ENCODE peak calls at places on chromosomes 2 and 18, in four cellular contexts. One of them, this sample, is unnamed. For H3K4me1, the result is how much of the 10 kb centered on the place peaks cover.

GRCh38 chr2:199379251-199379650 is 78.5 kb downstream of the SATB2 start:
- DNase-seq in HCT116: no peak
- DNase-seq in stomach: no peak
- DNase-seq in sigmoid colon: no peak
- DNase-seq in this sample: no peak

GRCh38 chr18:79360933-79361332 is 34.8 kb upstream of the NFATC1 start:
- DNase-seq in HCT116: no peak
- DNase-seq in sigmoid colon: no peak
- DNase-seq in stomach: no peak
- DNase-seq in this sample: no peak

GRCh38 chr2:40630035-40630434 is 178.1 kb upstream of the SLC8A1 start:
- DNase-seq in stomach: no peak
- DNase-seq in HCT116: no peak
- DNase-seq in sigmoid colon: no peak
- DNase-seq in this sample: no peak

GRCh38 chr2:169468841-169469240 is 10.5 kb upstream of the BBS5 start:
- DNase-seq in sigmoid colon: no peak
- DNase-seq in HCT116: no peak
- DNase-seq in stomach: no peak
- DNase-seq in this sample: no peak

GRCh38 chr2:216081487-216082387 is at the start of the genes PECR and TMEM169:
- DNase-seq in HCT116: peak
- DNase-seq in stomach: peak
- DNase-seq in sigmoid colon: peak
- DNase-seq in this sample: peak

GRCh38 chr2:114068438-114068837 is 178.5 kb downstream of the ACTR3 start:
- DNase-seq in sigmoid colon: no peak
- DNase-seq in HCT116: no peak
- DNase-seq in stomach: no peak
- DNase-seq in this sample: no peak

GRCh38 chr2:192243488-192243887 is 48.8 kb upstream of the TMEFF2 start:
- DNase-seq in stomach: no peak
- DNase-seq in sigmoid colon: no peak
- DNase-seq in HCT116: no peak
- DNase-seq in this sample: no peak

GRCh38 chr2:184564092-184564491 is 34.2 kb upstream of the ZNF804A start:
- DNase-seq in sigmoid colon: no peak
- DNase-seq in stomach: no peak
- DNase-seq in HCT116: no peak
- DNase-seq in this sample: no peak

GRCh38 chr2:8154936-8155335 is 526.9 kb upstream of the ID2 start:
- DNase-seq in HCT116: no peak
- DNase-seq in sigmoid colon: no peak
- DNase-seq in stomach: no peak
- DNase-seq in this sample: no peak

GRCh38 chr18:45962461-45962860 is 4.7 kb downstream of the EPG5 start:
- DNase-seq in sigmoid colon: no peak
- DNase-seq in HCT116: no peak
- DNase-seq in stomach: no peak
- DNase-seq in this sample: no peak

GRCh38 chr2:209523778-209524362 is 100.0 kb downstream of the MAP2 start:
- DNase-seq in stomach: no peak
- DNase-seq in HCT116: no peak
- DNase-seq in sigmoid colon: no peak
- DNase-seq in this sample: no peak

GRCh38 chr2:50551018-50551726 is 480.8 kb downstream of the NRXN1 start:
- DNase-seq in stomach: no peak
- DNase-seq in sigmoid colon: no peak
- DNase-seq in HCT116: no peak
- DNase-seq in this sample: no peak

GRCh38 chr18:36912887-36913286 is 84.0 kb downstream of the KIAA1328 start:
- DNase-seq in HCT116: no peak
- DNase-seq in sigmoid colon: no peak
- DNase-seq in stomach: no peak
- DNase-seq in this sample: no peak

GRCh38 chr2:26848336-26849055 is 564 bp downstream of the DPYSL5 start:
- DNase-seq in HCT116: no peak
- DNase-seq in sigmoid colon: no peak
- DNase-seq in stomach: no peak
- DNase-seq in this sample: no peak

GRCh38 chr2:239938651-239939486 is 86.3 kb downstream of the NDUFA10 start:
- DNase-seq in HCT116: no peak
- DNase-seq in sigmoid colon: peak
- DNase-seq in stomach: peak
- DNase-seq in this sample: peak

GRCh38 chr2:183072177-183072576 is 6.4 kb upstream of the DUSP19 start:
- DNase-seq in stomach: no peak
- DNase-seq in HCT116: no peak
- DNase-seq in sigmoid colon: no peak
- DNase-seq in this sample: no peak

GRCh38 chr18:7414459-7414858 is 152.7 kb upstream of the PTPRM start:
- DNase-seq in sigmoid colon: peak
- DNase-seq in HCT116: no peak
- DNase-seq in stomach: no peak
- DNase-seq in this sample: no peak

GRCh38 chr2:108607706-108608301 is 73.5 kb downstream of the LIMS1 start:
- DNase-seq in stomach: peak
- DNase-seq in sigmoid colon: no peak
- DNase-seq in HCT116: no peak
- DNase-seq in this sample: no peak

GRCh38 chr2:224871813-224872212 is 155.6 kb upstream of the CCDC195 start:
- DNase-seq in HCT116: no peak
- DNase-seq in stomach: no peak
- DNase-seq in sigmoid colon: no peak
- DNase-seq in this sample: no peak
- TF ChIP-seq CTCF in HCT116: no peak
- TF ChIP-seq CTCF in stomach: no peak
- TF ChIP-seq CTCF in sigmoid colon: no peak
- TF ChIP-seq CTCF in this sample: no peak

GRCh38 chr2:16630463-16630862 is 35.2 kb downstream of the CYRIA start:
- DNase-seq in sigmoid colon: no peak
- DNase-seq in HCT116: no peak
- DNase-seq in stomach: no peak
- DNase-seq in this sample: no peak

GRCh38 chr2:16635796-16636699 is 29.6 kb downstream of the CYRIA start:
- DNase-seq in HCT116: no peak
- DNase-seq in stomach: no peak
- DNase-seq in sigmoid colon: no peak
- DNase-seq in this sample: no peak

GRCh38 chr2:16633632-16634430 is 31.8 kb downstream of the CYRIA start:
- DNase-seq in stomach: no peak
- DNase-seq in HCT116: no peak
- DNase-seq in sigmoid colon: no peak
- DNase-seq in this sample: no peak

GRCh38 chr2:16629770-16630169 is 35.9 kb downstream of the CYRIA start:
- DNase-seq in sigmoid colon: no peak
- DNase-seq in stomach: no peak
- DNase-seq in HCT116: no peak
- DNase-seq in this sample: no peak

DNA sequence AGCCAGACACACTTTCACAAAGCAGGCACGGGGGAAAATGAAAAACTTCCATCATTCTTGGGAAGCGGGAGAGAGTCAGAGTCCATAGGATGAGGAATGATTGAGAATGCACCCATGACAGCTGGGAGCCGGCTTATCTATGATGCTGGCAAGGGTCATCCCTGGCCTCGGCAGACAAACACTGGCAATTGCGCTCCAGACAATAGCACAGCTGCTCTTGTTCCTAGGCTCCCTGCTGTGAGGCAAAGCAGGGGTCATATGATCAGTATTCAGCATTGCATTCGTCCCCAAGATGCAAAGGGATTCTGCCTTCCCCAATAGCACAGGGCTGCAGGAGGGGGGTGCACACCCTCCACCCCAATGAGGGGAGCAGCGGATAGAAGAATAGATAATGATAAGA is 33.0 kb downstream of the CYRIA start:
- DNase-seq in HCT116: no peak
- DNase-seq in stomach: no peak
- DNase-seq in sigmoid colon: no peak
- DNase-seq in this sample: no peak
- H3K4me1 ChIP-seq in HCT116: under half
- H3K4me1 ChIP-seq in stomach: under half
- H3K4me1 ChIP-seq in sigmoid colon: under half
- H3K4me1 ChIP-seq in this sample: under half

GRCh38 chr2:61470122-61470951 is 550 bp downstream of the USP34 start:
- DNase-seq in HCT116: peak
- DNase-seq in sigmoid colon: peak
- DNase-seq in stomach: peak
- DNase-seq in this sample: peak
- TF ChIP-seq POLR2A in HCT116: no peak
- TF ChIP-seq POLR2A in sigmoid colon: no peak
- TF ChIP-seq POLR2A in stomach: no peak
- TF ChIP-seq POLR2A in this sample: no peak

DNA sequence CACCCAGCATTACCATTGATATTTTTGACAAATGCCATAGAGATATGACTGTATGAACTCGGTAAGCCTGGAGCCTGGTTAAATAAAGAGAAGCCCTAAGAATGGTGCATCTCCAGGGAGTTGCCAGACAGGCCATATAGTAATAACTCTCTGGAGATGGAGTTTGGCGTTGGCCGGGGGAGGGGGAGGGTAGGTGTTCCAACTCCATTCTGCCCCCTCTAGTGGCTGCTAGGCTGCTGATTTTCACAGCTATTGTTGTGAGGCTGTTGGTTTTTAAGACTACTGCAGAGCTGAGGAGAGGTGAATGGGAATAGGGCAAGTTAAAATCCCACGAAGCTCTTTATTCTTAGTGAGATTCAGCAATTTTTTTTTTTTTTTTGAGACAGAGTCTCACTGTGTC is 99.9 kb downstream of the GALNT14 start:
- DNase-seq in stomach: no peak
- DNase-seq in sigmoid colon: no peak
- DNase-seq in HCT116: no peak
- DNase-seq in this sample: no peak
- TF ChIP-seq CTCF in stomach: no peak
- TF ChIP-seq CTCF in sigmoid colon: no peak
- TF ChIP-seq CTCF in HCT116: peak
- TF ChIP-seq CTCF in this sample: no peak

DNA sequence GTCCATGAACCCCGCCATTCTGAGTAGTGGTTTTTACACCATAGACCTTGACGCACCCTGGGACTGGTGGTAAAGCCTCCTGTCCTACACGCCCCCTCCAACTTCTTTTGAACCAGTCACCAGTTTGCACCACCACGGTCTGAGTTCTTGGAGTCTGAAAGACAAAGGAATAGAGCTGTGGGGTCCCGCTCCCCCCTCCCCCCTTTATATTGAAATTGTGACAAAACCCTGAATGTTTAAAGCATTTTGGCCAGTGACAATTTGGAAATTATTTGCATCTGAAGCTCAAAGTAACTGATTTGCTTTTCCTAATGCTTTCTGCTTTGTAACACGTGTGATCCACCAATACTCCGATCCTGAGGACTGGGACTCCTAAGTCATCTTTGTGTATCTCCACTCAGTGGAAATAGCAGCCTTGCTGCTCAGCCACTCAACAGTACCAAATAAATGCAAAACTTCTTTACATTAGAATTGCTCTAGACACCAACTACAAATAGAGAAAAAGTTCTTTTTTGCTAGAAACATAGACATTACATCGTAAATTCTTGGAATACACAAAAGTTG is 768 bp upstream of the SRSF7 start:
- DNase-seq in HCT116: no peak
- DNase-seq in sigmoid colon: no peak
- DNase-seq in stomach: no peak
- DNase-seq in this sample: no peak
- H3K4me1 ChIP-seq in HCT116: under half
- H3K4me1 ChIP-seq in sigmoid colon: under half
- H3K4me1 ChIP-seq in stomach: under half
- H3K4me1 ChIP-seq in this sample: under half

GRCh38 chr2:137096187-137096586 is 330.8 kb downstream of the THSD7B start:
- DNase-seq in stomach: no peak
- DNase-seq in HCT116: no peak
- DNase-seq in sigmoid colon: no peak
- DNase-seq in this sample: no peak
- TF ChIP-seq POLR2A in stomach: no peak
- TF ChIP-seq POLR2A in HCT116: no peak
- TF ChIP-seq POLR2A in sigmoid colon: no peak
- TF ChIP-seq POLR2A in this sample: no peak

GRCh38 chr2:120283649-120284048 is 31.0 kb downstream of the RALB start:
- DNase-seq in HCT116: no peak
- DNase-seq in stomach: no peak
- DNase-seq in sigmoid colon: no peak
- DNase-seq in this sample: no peak
- TF ChIP-seq CTCF in HCT116: peak
- TF ChIP-seq CTCF in stomach: no peak
- TF ChIP-seq CTCF in sigmoid colon: no peak
- TF ChIP-seq CTCF in this sample: no peak

GRCh38 chr2:96197541-96198255 is 10.9 kb downstream of the STARD7 start:
- DNase-seq in stomach: no peak
- DNase-seq in HCT116: no peak
- DNase-seq in sigmoid colon: no peak
- DNase-seq in this sample: no peak

GRCh38 chr2:96201338-96201737 is 7.3 kb downstream of the STARD7 start:
- DNase-seq in stomach: no peak
- DNase-seq in sigmoid colon: no peak
- DNase-seq in HCT116: no peak
- DNase-seq in this sample: no peak

GRCh38 chr2:96195410-96196071 is 13.1 kb downstream of the STARD7 start:
- DNase-seq in stomach: no peak
- DNase-seq in HCT116: no peak
- DNase-seq in sigmoid colon: no peak
- DNase-seq in this sample: no peak

GRCh38 chr2:96202152-96202856 is 6.3 kb downstream of the STARD7 start:
- DNase-seq in stomach: no peak
- DNase-seq in sigmoid colon: no peak
- DNase-seq in HCT116: no peak
- DNase-seq in this sample: no peak

DNA sequence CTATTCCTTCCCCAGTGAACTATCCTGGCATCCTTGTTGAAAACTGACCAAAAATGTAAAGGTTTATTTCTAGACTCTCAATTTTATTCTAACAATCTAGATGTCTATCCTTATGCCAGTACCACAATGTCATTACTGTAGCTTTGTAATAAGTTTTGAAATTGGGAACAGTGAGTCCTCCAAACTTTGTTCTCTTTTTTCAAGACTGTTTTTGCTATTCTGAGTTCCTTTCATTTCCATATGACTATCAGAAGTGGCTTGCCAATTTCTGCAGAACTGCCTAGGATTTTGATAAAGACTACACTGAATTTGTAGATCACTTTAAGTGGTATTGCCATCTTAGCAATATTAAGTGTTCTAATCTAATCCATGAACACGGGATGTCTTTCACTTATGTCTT is 9.7 kb downstream of the STARD7 start:
- DNase-seq in HCT116: no peak
- DNase-seq in stomach: no peak
- DNase-seq in sigmoid colon: no peak
- DNase-seq in this sample: no peak
- H3K4me1 ChIP-seq in HCT116: under half
- H3K4me1 ChIP-seq in stomach: under half
- H3K4me1 ChIP-seq in sigmoid colon: under half
- H3K4me1 ChIP-seq in this sample: under half

DNA sequence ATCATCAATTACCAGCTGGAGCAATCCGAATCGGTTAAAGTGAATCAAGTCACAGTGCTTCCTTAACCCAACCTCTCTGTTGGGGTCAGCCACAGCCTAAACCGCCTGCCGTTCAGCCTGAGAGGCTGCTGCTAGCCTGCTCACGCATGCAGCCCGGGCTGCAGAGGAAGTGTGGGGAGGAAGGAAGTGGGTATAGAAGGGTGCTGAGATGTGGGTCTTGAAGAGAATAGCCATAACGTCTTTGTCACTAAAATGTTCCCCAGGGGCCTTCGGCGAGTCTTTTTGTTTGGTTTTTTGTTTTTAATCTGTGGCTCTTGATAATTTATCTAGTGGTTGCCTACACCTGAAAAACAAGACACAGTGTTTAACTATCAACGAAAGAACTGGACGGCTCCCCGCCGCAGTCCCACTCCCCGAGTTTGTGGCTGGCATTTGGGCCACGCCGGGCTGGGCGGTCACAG is 496 bp upstream of the ITGA4 start:
- DNase-seq in sigmoid colon: peak
- DNase-seq in stomach: peak
- DNase-seq in HCT116: no peak
- DNase-seq in this sample: no peak
- TF ChIP-seq POLR2A in sigmoid colon: no peak
- TF ChIP-seq POLR2A in stomach: no peak
- TF ChIP-seq POLR2A in HCT116: no peak
- TF ChIP-seq POLR2A in this sample: no peak